ENCODE peak calls at places on chromosome 1, in nine cellular contexts. One of them, this sample, is unnamed. For H3K4me1, the result is how much of the 10 kb centered on the place peaks cover.

GRCh38 chr1:202615501-202616354 is 94.5 kb downstream of the SYT2 start:
- DNase-seq in SK-N-SH: peak
- DNase-seq in cardiac muscle cell: peak
- DNase-seq in lower lobe of right lung: no peak
- DNase-seq in aorta: peak
- DNase-seq in IMR-90: peak
- DNase-seq in GM23338: no peak
- DNase-seq in body of pancreas: no peak
- DNase-seq in CD4-positive, alpha-beta memory T cell: no peak
- DNase-seq in this sample: no peak

GRCh38 chr1:185439727-185440415 is 122.8 kb upstream of the IVNS1ABP start:
- DNase-seq in GM23338: no peak
- DNase-seq in aorta: no peak
- DNase-seq in SK-N-SH: no peak
- DNase-seq in lower lobe of right lung: no peak
- DNase-seq in body of pancreas: no peak
- DNase-seq in CD4-positive, alpha-beta memory T cell: peak
- DNase-seq in IMR-90: peak
- DNase-seq in cardiac muscle cell: peak
- DNase-seq in this sample: no peak

GRCh38 chr1:245682638-245683376 is 528.0 kb downstream of the KIF26B start:
- DNase-seq in cardiac muscle cell: no peak
- DNase-seq in CD4-positive, alpha-beta memory T cell: no peak
- DNase-seq in lower lobe of right lung: no peak
- DNase-seq in GM23338: no peak
- DNase-seq in IMR-90: peak
- DNase-seq in body of pancreas: no peak
- DNase-seq in aorta: no peak
- DNase-seq in SK-N-SH: peak
- DNase-seq in this sample: no peak

GRCh38 chr1:224253721-224254120 is 70.7 kb downstream of the DEGS1 start:
- DNase-seq in aorta: no peak
- DNase-seq in cardiac muscle cell: no peak
- DNase-seq in GM23338: no peak
- DNase-seq in IMR-90: peak
- DNase-seq in lower lobe of right lung: no peak
- DNase-seq in CD4-positive, alpha-beta memory T cell: no peak
- DNase-seq in body of pancreas: no peak
- DNase-seq in SK-N-SH: no peak
- DNase-seq in this sample: no peak

GRCh38 chr1:110383311-110383990 is 7.4 kb downstream of the SLC16A4 start:
- DNase-seq in lower lobe of right lung: no peak
- DNase-seq in GM23338: no peak
- DNase-seq in aorta: no peak
- DNase-seq in IMR-90: no peak
- DNase-seq in CD4-positive, alpha-beta memory T cell: peak
- DNase-seq in cardiac muscle cell: no peak
- DNase-seq in SK-N-SH: no peak
- DNase-seq in body of pancreas: no peak
- DNase-seq in this sample: no peak

GRCh38 chr1:182679684-182680083 is 4.7 kb downstream of the RGS8 start:
- DNase-seq in CD4-positive, alpha-beta memory T cell: no peak
- DNase-seq in GM23338: no peak
- DNase-seq in lower lobe of right lung: no peak
- DNase-seq in SK-N-SH: no peak
- DNase-seq in cardiac muscle cell: no peak
- DNase-seq in aorta: no peak
- DNase-seq in IMR-90: no peak
- DNase-seq in body of pancreas: no peak
- DNase-seq in this sample: no peak

GRCh38 chr1:200279810-200280411 is 129.9 kb downstream of the ZNF281 start:
- DNase-seq in body of pancreas: peak
- DNase-seq in IMR-90: peak
- DNase-seq in CD4-positive, alpha-beta memory T cell: peak
- DNase-seq in lower lobe of right lung: no peak
- DNase-seq in cardiac muscle cell: peak
- DNase-seq in aorta: peak
- DNase-seq in GM23338: peak
- DNase-seq in SK-N-SH: peak
- DNase-seq in this sample: no peak

GRCh38 chr1:63368131-63368530 is 704 bp downstream of the ALG6 start:
- DNase-seq in cardiac muscle cell: no peak
- DNase-seq in IMR-90: no peak
- DNase-seq in aorta: no peak
- DNase-seq in body of pancreas: no peak
- DNase-seq in SK-N-SH: peak
- DNase-seq in GM23338: peak
- DNase-seq in CD4-positive, alpha-beta memory T cell: no peak
- DNase-seq in lower lobe of right lung: no peak
- DNase-seq in this sample: no peak

GRCh38 chr1:210455840-210456603 is 127.3 kb downstream of the HHAT start:
- DNase-seq in cardiac muscle cell: no peak
- DNase-seq in IMR-90: no peak
- DNase-seq in GM23338: no peak
- DNase-seq in CD4-positive, alpha-beta memory T cell: no peak
- DNase-seq in aorta: no peak
- DNase-seq in body of pancreas: no peak
- DNase-seq in SK-N-SH: no peak
- DNase-seq in lower lobe of right lung: no peak
- DNase-seq in this sample: no peak

GRCh38 chr1:228646717-228647522 is 88.4 kb upstream of the RHOU start:
- DNase-seq in IMR-90: peak
- DNase-seq in SK-N-SH: peak
- DNase-seq in GM23338: peak
- DNase-seq in CD4-positive, alpha-beta memory T cell: peak
- DNase-seq in body of pancreas: no peak
- DNase-seq in cardiac muscle cell: peak
- DNase-seq in aorta: peak
- DNase-seq in lower lobe of right lung: peak
- DNase-seq in this sample: peak

GRCh38 chr1:201268604-201269151 is 14.6 kb upstream of the PKP1 start:
- DNase-seq in cardiac muscle cell: peak
- DNase-seq in body of pancreas: no peak
- DNase-seq in IMR-90: peak
- DNase-seq in GM23338: no peak
- DNase-seq in SK-N-SH: peak
- DNase-seq in aorta: peak
- DNase-seq in CD4-positive, alpha-beta memory T cell: no peak
- DNase-seq in lower lobe of right lung: no peak
- DNase-seq in this sample: peak

GRCh38 chr1:12157366-12158231 is 9.2 kb upstream of the TNFRSF1B start:
- DNase-seq in cardiac muscle cell: no peak
- DNase-seq in GM23338: no peak
- DNase-seq in IMR-90: no peak
- DNase-seq in lower lobe of right lung: no peak
- DNase-seq in SK-N-SH: no peak
- DNase-seq in CD4-positive, alpha-beta memory T cell: peak
- DNase-seq in body of pancreas: no peak
- DNase-seq in aorta: no peak
- DNase-seq in this sample: no peak

GRCh38 chr1:31830511-31830910 is 14.7 kb upstream of the SPOCD1 start:
- DNase-seq in CD4-positive, alpha-beta memory T cell: no peak
- DNase-seq in cardiac muscle cell: no peak
- DNase-seq in GM23338: no peak
- DNase-seq in lower lobe of right lung: no peak
- DNase-seq in SK-N-SH: no peak
- DNase-seq in IMR-90: no peak
- DNase-seq in aorta: no peak
- DNase-seq in body of pancreas: no peak
- DNase-seq in this sample: no peak

GRCh38 chr1:24683713-24684162 is 40.6 kb downstream of the SRRM1 start:
- DNase-seq in SK-N-SH: no peak
- DNase-seq in lower lobe of right lung: no peak
- DNase-seq in CD4-positive, alpha-beta memory T cell: no peak
- DNase-seq in GM23338: no peak
- DNase-seq in aorta: no peak
- DNase-seq in IMR-90: peak
- DNase-seq in body of pancreas: no peak
- DNase-seq in cardiac muscle cell: no peak
- DNase-seq in this sample: peak

GRCh38 chr1:181104790-181105133 is 16.3 kb downstream of the IER5 start:
- DNase-seq in lower lobe of right lung: peak
- DNase-seq in CD4-positive, alpha-beta memory T cell: peak
- DNase-seq in cardiac muscle cell: peak
- DNase-seq in IMR-90: no peak
- DNase-seq in SK-N-SH: no peak
- DNase-seq in body of pancreas: peak
- DNase-seq in GM23338: peak
- DNase-seq in aorta: no peak
- DNase-seq in this sample: peak
- H3K4me1 ChIP-seq in lower lobe of right lung: half or more
- H3K4me1 ChIP-seq in CD4-positive, alpha-beta memory T cell: half or more
- H3K4me1 ChIP-seq in cardiac muscle cell: under half
- H3K4me1 ChIP-seq in IMR-90: under half
- H3K4me1 ChIP-seq in SK-N-SH: half or more
- H3K4me1 ChIP-seq in body of pancreas: under half
- H3K4me1 ChIP-seq in GM23338: half or more
- H3K4me1 ChIP-seq in aorta: under half
- H3K4me1 ChIP-seq in this sample: under half

GRCh38 chr1:159883134-159883533 is 16.8 kb downstream of the CFAP45 start:
- DNase-seq in body of pancreas: no peak
- DNase-seq in aorta: no peak
- DNase-seq in SK-N-SH: no peak
- DNase-seq in lower lobe of right lung: no peak
- DNase-seq in IMR-90: no peak
- DNase-seq in GM23338: no peak
- DNase-seq in CD4-positive, alpha-beta memory T cell: no peak
- DNase-seq in cardiac muscle cell: no peak
- DNase-seq in this sample: no peak
- H3K27ac ChIP-seq in body of pancreas: no peak
- H3K27ac ChIP-seq in aorta: no peak
- H3K27ac ChIP-seq in SK-N-SH: no peak
- H3K27ac ChIP-seq in lower lobe of right lung: no peak
- H3K27ac ChIP-seq in IMR-90: no peak
- H3K27ac ChIP-seq in GM23338: no peak
- H3K27ac ChIP-seq in CD4-positive, alpha-beta memory T cell: no peak
- H3K27ac ChIP-seq in cardiac muscle cell: no peak
- H3K27ac ChIP-seq in this sample: no peak

GRCh38 chr1:19613075-19613748 is 30.9 kb upstream of the NBL1 start:
- DNase-seq in CD4-positive, alpha-beta memory T cell: no peak
- DNase-seq in SK-N-SH: no peak
- DNase-seq in cardiac muscle cell: no peak
- DNase-seq in lower lobe of right lung: no peak
- DNase-seq in body of pancreas: no peak
- DNase-seq in aorta: no peak
- DNase-seq in IMR-90: no peak
- DNase-seq in GM23338: no peak
- DNase-seq in this sample: no peak
- H3K4me1 ChIP-seq in CD4-positive, alpha-beta memory T cell: under half
- H3K4me1 ChIP-seq in SK-N-SH: under half
- H3K4me1 ChIP-seq in cardiac muscle cell: under half
- H3K4me1 ChIP-seq in lower lobe of right lung: under half
- H3K4me1 ChIP-seq in body of pancreas: under half
- H3K4me1 ChIP-seq in aorta: under half
- H3K4me1 ChIP-seq in IMR-90: under half
- H3K4me1 ChIP-seq in GM23338: under half
- H3K4me1 ChIP-seq in this sample: under half

GRCh38 chr1:158020877-158021630 is 27.6 kb downstream of the KIRREL1 start:
- DNase-seq in body of pancreas: no peak
- DNase-seq in cardiac muscle cell: no peak
- DNase-seq in CD4-positive, alpha-beta memory T cell: no peak
- DNase-seq in GM23338: no peak
- DNase-seq in IMR-90: no peak
- DNase-seq in SK-N-SH: no peak
- DNase-seq in aorta: no peak
- DNase-seq in lower lobe of right lung: no peak
- DNase-seq in this sample: no peak
- H3K27ac ChIP-seq in body of pancreas: no peak
- H3K27ac ChIP-seq in cardiac muscle cell: peak
- H3K27ac ChIP-seq in CD4-positive, alpha-beta memory T cell: no peak
- H3K27ac ChIP-seq in GM23338: peak
- H3K27ac ChIP-seq in IMR-90: peak
- H3K27ac ChIP-seq in SK-N-SH: peak
- H3K27ac ChIP-seq in aorta: peak
- H3K27ac ChIP-seq in lower lobe of right lung: peak
- H3K27ac ChIP-seq in this sample: peak

GRCh38 chr1:207669469-207670111 is 24.7 kb downstream of the CR1L start:
- DNase-seq in cardiac muscle cell: no peak
- DNase-seq in IMR-90: no peak
- DNase-seq in aorta: no peak
- DNase-seq in lower lobe of right lung: no peak
- DNase-seq in GM23338: no peak
- DNase-seq in SK-N-SH: no peak
- DNase-seq in body of pancreas: no peak
- DNase-seq in CD4-positive, alpha-beta memory T cell: no peak
- DNase-seq in this sample: no peak
- H3K4me1 ChIP-seq in cardiac muscle cell: under half
- H3K4me1 ChIP-seq in IMR-90: under half
- H3K4me1 ChIP-seq in aorta: under half
- H3K4me1 ChIP-seq in lower lobe of right lung: under half
- H3K4me1 ChIP-seq in GM23338: under half
- H3K4me1 ChIP-seq in SK-N-SH: under half
- H3K4me1 ChIP-seq in body of pancreas: under half
- H3K4me1 ChIP-seq in CD4-positive, alpha-beta memory T cell: under half
- H3K4me1 ChIP-seq in this sample: under half

GRCh38 chr1:151002611-151003010 is 4.1 kb downstream of the MINDY1 start:
- DNase-seq in cardiac muscle cell: no peak
- DNase-seq in CD4-positive, alpha-beta memory T cell: no peak
- DNase-seq in lower lobe of right lung: no peak
- DNase-seq in GM23338: no peak
- DNase-seq in body of pancreas: no peak
- DNase-seq in IMR-90: no peak
- DNase-seq in SK-N-SH: no peak
- DNase-seq in aorta: no peak
- DNase-seq in this sample: no peak
- H3K27ac ChIP-seq in cardiac muscle cell: no peak
- H3K27ac ChIP-seq in CD4-positive, alpha-beta memory T cell: peak
- H3K27ac ChIP-seq in lower lobe of right lung: peak
- H3K27ac ChIP-seq in GM23338: no peak
- H3K27ac ChIP-seq in body of pancreas: peak
- H3K27ac ChIP-seq in IMR-90: no peak
- H3K27ac ChIP-seq in SK-N-SH: no peak
- H3K27ac ChIP-seq in aorta: no peak
- H3K27ac ChIP-seq in this sample: peak

DNA sequence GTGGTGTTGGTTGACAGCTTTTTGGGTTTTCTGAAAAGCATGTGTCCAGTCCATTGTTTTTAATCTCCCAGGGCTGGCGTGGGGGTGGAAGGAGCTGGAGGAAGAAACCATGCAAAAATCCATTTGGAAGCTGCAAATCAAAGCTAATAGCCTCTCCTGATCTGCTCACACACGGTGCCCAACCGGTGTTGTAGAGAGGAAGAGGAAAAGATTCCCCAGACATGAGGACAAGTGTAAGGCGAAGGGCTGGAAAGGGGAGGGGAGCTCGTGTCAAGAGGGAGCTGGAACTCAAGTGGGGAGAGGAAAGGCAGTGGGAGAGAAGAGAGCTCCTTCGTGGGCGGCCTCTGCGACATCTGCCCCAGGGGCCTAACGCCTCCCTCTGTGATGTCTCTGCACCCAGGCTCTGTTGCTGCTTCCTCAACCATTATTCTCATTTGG is 112.3 kb upstream of the IRF2BP2 start:
- DNase-seq in SK-N-SH: no peak
- DNase-seq in aorta: peak
- DNase-seq in body of pancreas: no peak
- DNase-seq in IMR-90: no peak
- DNase-seq in GM23338: no peak
- DNase-seq in CD4-positive, alpha-beta memory T cell: no peak
- DNase-seq in lower lobe of right lung: no peak
- DNase-seq in cardiac muscle cell: no peak
- DNase-seq in this sample: peak
- H3K4me1 ChIP-seq in SK-N-SH: half or more
- H3K4me1 ChIP-seq in aorta: under half
- H3K4me1 ChIP-seq in body of pancreas: half or more
- H3K4me1 ChIP-seq in IMR-90: half or more
- H3K4me1 ChIP-seq in GM23338: under half
- H3K4me1 ChIP-seq in CD4-positive, alpha-beta memory T cell: half or more
- H3K4me1 ChIP-seq in lower lobe of right lung: half or more
- H3K4me1 ChIP-seq in cardiac muscle cell: half or more
- H3K4me1 ChIP-seq in this sample: half or more